ENCODE peak calls at places on chromosomes 1 and 21, in four cellular contexts. One of them, this sample, is unnamed.

GRCh38 chr1:214708321-214708960 is 105.4 kb downstream of the CENPF start:
- DNase-seq in K562: no peak
- DNase-seq in HepG2: no peak
- DNase-seq in HCT116: no peak
- DNase-seq in this sample: no peak

GRCh38 chr1:22018583-22019559 is 17.4 kb downstream of the CELA3A start:
- DNase-seq in K562: peak
- DNase-seq in HepG2: no peak
- DNase-seq in HCT116: no peak
- DNase-seq in this sample: no peak

GRCh38 chr1:67612690-67613322 is 72.2 kb upstream of the GADD45A start:
- DNase-seq in K562: no peak
- DNase-seq in HepG2: no peak
- DNase-seq in HCT116: no peak
- DNase-seq in this sample: no peak

GRCh38 chr1:181086926-181087325 is 1.6 kb upstream of the IER5 start:
- DNase-seq in K562: no peak
- DNase-seq in HepG2: no peak
- DNase-seq in HCT116: no peak
- DNase-seq in this sample: no peak

GRCh38 chr1:165851034-165851658 is 23.7 kb downstream of the UCK2 start:
- DNase-seq in K562: peak
- DNase-seq in HepG2: no peak
- DNase-seq in HCT116: no peak
- DNase-seq in this sample: no peak

GRCh38 chr1:160629286-160630210 is 17.3 kb downstream of the SLAMF1 start:
- DNase-seq in K562: no peak
- DNase-seq in HepG2: no peak
- DNase-seq in HCT116: no peak
- DNase-seq in this sample: no peak

GRCh38 chr21:23524685-23525084 is 2082.6 kb downstream of the MRPL39 start:
- DNase-seq in K562: no peak
- DNase-seq in HepG2: no peak
- DNase-seq in HCT116: no peak
- DNase-seq in this sample: no peak

GRCh38 chr1:117573386-117574040 is 32.3 kb upstream of the TENT5C start:
- DNase-seq in K562: no peak
- DNase-seq in HepG2: no peak
- DNase-seq in HCT116: no peak
- DNase-seq in this sample: no peak

GRCh38 chr1:247111636-247112478 is 7.7 kb upstream of the ZNF669 start:
- DNase-seq in K562: peak
- DNase-seq in HepG2: peak
- DNase-seq in HCT116: no peak
- DNase-seq in this sample: peak

GRCh38 chr1:24047101-24047459 is 64.9 kb downstream of the MYOM3 start:
- DNase-seq in K562: peak
- DNase-seq in HepG2: peak
- DNase-seq in HCT116: peak
- DNase-seq in this sample: no peak

GRCh38 chr1:63622847-63623566 is 29.8 kb downstream of the PGM1 start:
- DNase-seq in K562: no peak
- DNase-seq in HepG2: no peak
- DNase-seq in HCT116: no peak
- DNase-seq in this sample: no peak

GRCh38 chr1:18724001-18724411 is 93.4 kb downstream of the PAX7 start:
- DNase-seq in K562: no peak
- DNase-seq in HepG2: no peak
- DNase-seq in HCT116: no peak
- DNase-seq in this sample: peak
- TF ChIP-seq ELF1 in K562: no peak
- TF ChIP-seq ELF1 in HepG2: no peak
- TF ChIP-seq ELF1 in HCT116: no peak
- TF ChIP-seq ELF1 in this sample: no peak

DNA sequence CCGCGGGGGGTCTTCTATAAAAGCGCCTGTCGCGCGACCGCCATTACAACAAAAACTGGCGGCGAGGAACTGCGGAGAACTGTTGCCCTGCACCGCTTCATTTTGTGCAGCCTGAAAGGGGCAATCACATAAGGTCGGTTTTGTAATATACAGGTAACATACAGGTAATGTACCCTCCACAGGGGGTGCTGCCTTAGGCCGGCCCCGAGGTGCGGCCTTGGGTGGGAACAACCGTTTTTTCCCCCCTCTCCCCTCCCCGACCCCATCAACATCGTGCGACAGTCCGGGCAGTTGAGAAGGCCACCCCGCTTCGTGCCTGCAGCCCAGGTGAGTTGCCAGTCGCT is at the start of gene BRDT:
- DNase-seq in K562: no peak
- DNase-seq in HepG2: no peak
- DNase-seq in HCT116: no peak
- DNase-seq in this sample: no peak
- H3K4me3 ChIP-seq in K562: no peak
- H3K4me3 ChIP-seq in HepG2: no peak
- H3K4me3 ChIP-seq in HCT116: no peak
- H3K4me3 ChIP-seq in this sample: no peak

DNA sequence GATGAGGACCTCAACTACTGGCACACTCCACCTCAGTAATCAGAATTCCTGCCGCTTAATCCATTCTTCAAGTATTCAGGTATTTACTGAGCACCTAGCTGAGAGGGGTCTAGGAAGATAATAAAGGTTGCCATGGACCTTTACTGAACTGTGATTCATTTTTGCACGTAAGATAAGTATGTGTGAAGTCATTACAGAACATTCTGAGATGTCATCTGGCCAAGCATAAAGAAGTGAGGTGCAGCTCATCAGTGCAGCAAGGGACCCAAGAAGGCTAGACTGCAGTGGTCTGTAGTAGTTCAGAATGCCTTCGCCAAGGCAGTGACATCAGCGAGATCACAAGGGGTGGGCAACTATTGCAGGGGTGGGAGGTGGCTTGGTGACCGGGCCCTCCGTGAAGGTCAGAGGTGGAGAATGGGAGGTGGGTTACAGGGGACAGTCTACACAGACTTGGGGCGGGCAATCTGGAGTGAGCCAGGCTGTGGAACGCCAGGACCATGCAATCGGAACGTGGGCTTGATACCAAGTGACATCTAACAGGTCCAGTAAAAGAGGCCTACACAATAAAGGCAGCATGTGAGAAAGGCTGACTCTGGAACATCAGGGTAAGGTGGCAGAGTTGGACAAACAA is 107.4 kb downstream of the SLC45A1 start:
- DNase-seq in K562: no peak
- DNase-seq in HepG2: no peak
- DNase-seq in HCT116: no peak
- DNase-seq in this sample: no peak
- H3K27ac ChIP-seq in K562: no peak
- H3K27ac ChIP-seq in HepG2: peak
- H3K27ac ChIP-seq in HCT116: peak
- H3K27ac ChIP-seq in this sample: peak

DNA sequence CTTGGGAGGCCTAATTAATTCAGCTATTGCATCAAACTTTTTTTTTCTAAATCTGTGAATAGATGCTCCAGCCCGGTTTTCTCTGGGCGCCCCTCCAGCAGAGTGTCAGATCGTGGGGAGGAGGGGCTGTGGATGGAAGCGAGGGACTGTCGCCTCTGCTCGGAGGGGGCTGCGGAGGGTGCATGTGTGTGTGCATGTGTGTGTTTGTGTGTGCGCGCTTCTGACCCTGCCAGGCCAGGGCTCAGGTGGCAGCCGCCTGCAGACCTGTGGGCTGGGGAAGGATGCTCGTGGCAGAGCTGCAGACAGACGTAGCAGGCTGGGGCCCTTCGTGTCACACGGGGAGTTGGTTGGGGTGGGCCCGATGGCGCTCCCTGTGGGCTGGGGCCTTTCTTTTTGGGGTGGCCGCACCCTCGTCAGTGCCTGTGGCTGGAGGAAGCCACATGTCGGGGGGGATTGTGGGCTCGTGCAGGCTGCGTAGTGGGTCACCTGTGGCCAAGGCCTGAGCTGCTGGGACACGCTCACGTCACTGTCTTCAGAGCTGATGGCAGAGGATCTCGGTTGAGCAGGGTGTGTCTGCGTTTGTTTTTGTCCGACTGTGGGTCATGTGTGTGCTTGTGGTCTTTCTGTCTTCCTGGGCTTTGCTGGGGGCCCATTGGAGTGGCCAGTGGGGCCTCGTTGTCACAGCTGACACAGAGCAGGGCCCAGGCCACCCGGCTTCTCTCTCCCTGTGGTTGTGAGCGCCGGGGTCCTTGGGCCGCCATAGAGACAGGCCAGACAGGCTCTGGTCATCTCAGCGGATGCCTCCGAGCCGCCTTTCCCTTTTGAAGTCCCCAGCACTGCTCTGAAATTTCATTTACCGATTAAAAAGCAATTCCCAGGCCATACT is 2.9 kb downstream of the SKI start:
- DNase-seq in K562: peak
- DNase-seq in HepG2: no peak
- DNase-seq in HCT116: no peak
- DNase-seq in this sample: peak
- TF ChIP-seq ELF1 in K562: no peak
- TF ChIP-seq ELF1 in HepG2: no peak
- TF ChIP-seq ELF1 in HCT116: no peak
- TF ChIP-seq ELF1 in this sample: no peak